ENCODE peak calls at places on chromosomes 12 and 14, in seven cellular contexts. C, R, G, B, U, L and O are unnamed samples.

GRCh38 chr12:131456301-131457027 is 254.4 kb upstream of the SFSWAP start:
- DNase-seq in C (no peak), R (no peak), G (no peak), B (no peak), U (no peak), L (no peak), O (no peak)

GRCh38 chr12:91327136-91327535 is 144.5 kb upstream of the DCN start:
- DNase-seq in C (no peak), R (no peak), G (no peak), B (no peak), U (no peak), L (no peak), O (no peak)

GRCh38 chr12:2195085-2195484 is 142.3 kb downstream of the CACNA1C start:
- DNase-seq in C (no peak), R (no peak), G (no peak), B (no peak), U (no peak), L (no peak), O (no peak)

GRCh38 chr12:52730383-52730782 is 27.1 kb upstream of the KRT77 start:
- DNase-seq in C (no peak), R (no peak), G (no peak), B (no peak), U (no peak), L (no peak), O (no peak)

GRCh38 chr12:6899837-6900519 is 4.6 kb upstream of the LRRC23 start:
- DNase-seq in C (no peak), R (no peak), G (no peak), B (peak), U (no peak), L (no peak), O (peak)

GRCh38 chr12:52151859-52152783 is 39.7 kb downstream of the KRT80 start:
- DNase-seq in C (peak), R (peak), G (peak), B (peak), U (peak), L (no peak), O (peak)

GRCh38 chr12:48828293-48828692 is 10.0 kb downstream of the CACNB3 start:
- DNase-seq in C (no peak), R (no peak), G (no peak), B (no peak), U (no peak), L (no peak), O (no peak)

GRCh38 chr12:74021937-74022336 is 515.7 kb upstream of the ATXN7L3B start:
- DNase-seq in C (peak), R (peak), G (no peak), B (peak), U (peak), L (no peak), O (peak)

GRCh38 chr14:26872510-26872909 is 274.7 kb upstream of the NOVA1 start:
- DNase-seq in C (no peak), R (no peak), G (no peak), B (peak), U (no peak), L (no peak), O (no peak)

GRCh38 chr14:54881235-54881760 is 21.3 kb downstream of the GCH1 start:
- DNase-seq in C (peak), R (no peak), G (no peak), B (peak), U (no peak), L (peak), O (peak)

GRCh38 chr12:38892090-38892786 is 13.2 kb downstream of the CPNE8 start:
- DNase-seq in C (no peak), R (peak), G (no peak), B (peak), U (no peak), L (no peak), O (peak)

GRCh38 chr12:104586325-104587048 is 129.7 kb downstream of the CHST11 start:
- DNase-seq in C (no peak), R (no peak), G (no peak), B (no peak), U (no peak), L (no peak), O (no peak)

GRCh38 chr12:104534857-104535248 is 78.1 kb downstream of the CHST11 start:
- DNase-seq in C (no peak), R (no peak), G (no peak), B (no peak), U (no peak), L (no peak), O (no peak)

GRCh38 chr14:32050839-32051238 is 26.3 kb upstream of the ARHGAP5 start:
- DNase-seq in C (no peak), R (no peak), G (no peak), B (no peak), U (no peak), L (no peak), O (no peak)

GRCh38 chr14:31927348-31927826 is 149.7 kb upstream of the ARHGAP5 start:
- DNase-seq in C (no peak), R (peak), G (no peak), B (peak), U (peak), L (no peak), O (no peak)

GRCh38 chr14:101809671-101810514 is 48.4 kb downstream of the PPP2R5C start:
- DNase-seq in C (peak), R (peak), G (peak), B (peak), U (peak), L (peak), O (peak)

GRCh38 chr14:92959189-92959531 is 36.2 kb downstream of the CHGA start:
- DNase-seq in C (no peak), R (no peak), G (no peak), B (no peak), U (no peak), L (no peak), O (no peak)

GRCh38 chr12:116735084-116735483 is 2.8 kb downstream of the SPRING1 start:
- DNase-seq in C (no peak), R (no peak), G (no peak), B (no peak), U (no peak), L (no peak), O (no peak)

GRCh38 chr12:116734156-116734768 is 3.6 kb downstream of the SPRING1 start:
- DNase-seq in C (no peak), R (no peak), G (no peak), B (no peak), U (peak), L (no peak), O (no peak)

GRCh38 chr12:116736962-116737773 is 701 bp downstream of the SPRING1 start:
- DNase-seq in C (no peak), R (peak), G (no peak), B (no peak), U (no peak), L (no peak), O (peak)

GRCh38 chr12:116737774-116738657 is at the start of the genes RNFT2 and SPRING1:
- DNase-seq in C (peak), R (peak), G (peak), B (peak), U (peak), L (peak), O (peak)

GRCh38 chr12:116735951-116736599 is 1.8 kb downstream of the SPRING1 start:
- DNase-seq in C (no peak), R (peak), G (no peak), B (no peak), U (peak), L (no peak), O (peak)
- H3K4me3 ChIP-seq in C (peak), R (peak), G (no peak), B (peak), U (peak), L (peak), O (peak)

DNA sequence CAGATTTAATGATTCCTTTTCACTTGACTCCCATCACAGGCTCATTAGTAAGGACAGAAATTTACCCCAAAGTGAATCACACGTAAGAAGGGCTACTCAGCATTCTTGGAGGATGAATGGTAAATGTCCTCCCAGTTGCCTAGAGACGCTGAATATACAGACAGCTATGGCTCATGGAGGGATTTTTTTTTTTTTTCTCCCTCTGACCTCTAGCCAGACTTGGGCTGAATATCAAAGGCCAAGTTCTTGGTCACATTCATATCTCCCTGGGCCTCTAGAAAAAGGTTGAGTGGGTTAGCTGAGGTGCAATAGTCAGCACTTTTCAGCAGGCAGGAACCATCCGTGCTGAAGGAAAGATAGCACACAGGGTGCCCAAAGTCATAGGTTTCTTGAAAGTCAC is 77.5 kb downstream of the PHLDA1 start:
- DNase-seq in C (no peak), R (peak), G (no peak), B (peak), U (peak), L (no peak), O (peak)
- H3K27ac ChIP-seq in C (no peak), R (peak), G (no peak), B (peak), U (peak), L (no peak), O (no peak)

GRCh38 chr14:91464615-91465205 is 45.4 kb downstream of the PPP4R3A start:
- DNase-seq in C (no peak), R (no peak), G (no peak), B (no peak), U (no peak), L (no peak), O (no peak)
- H3K4me3 ChIP-seq in C (no peak), R (no peak), G (no peak), B (no peak), U (no peak), L (no peak), O (no peak)

DNA sequence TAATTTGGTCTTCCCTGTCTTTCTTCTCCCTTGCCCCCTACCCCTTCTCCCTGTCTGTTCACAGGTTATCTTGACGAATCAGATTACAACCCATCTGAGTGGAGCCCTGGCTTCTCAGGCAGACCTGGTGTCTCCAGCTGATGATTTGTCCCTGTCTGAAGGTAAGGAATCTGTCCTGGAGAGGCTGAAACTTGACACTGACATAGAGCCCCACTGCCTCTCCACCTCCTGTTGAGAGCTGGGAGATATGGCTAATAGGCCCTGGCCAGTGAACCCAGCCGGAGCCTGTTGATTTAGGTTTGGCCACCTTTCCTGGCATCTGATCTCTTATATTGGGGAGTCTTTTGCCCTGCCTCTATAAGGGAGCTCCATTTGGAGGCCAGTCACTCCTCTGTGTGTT is 472.2 kb downstream of the RAD51B start:
- DNase-seq in C (no peak), R (no peak), G (no peak), B (no peak), U (peak), L (no peak), O (no peak)
- H3K27ac ChIP-seq in C (peak), R (peak), G (no peak), B (no peak), U (no peak), L (no peak), O (no peak)

DNA sequence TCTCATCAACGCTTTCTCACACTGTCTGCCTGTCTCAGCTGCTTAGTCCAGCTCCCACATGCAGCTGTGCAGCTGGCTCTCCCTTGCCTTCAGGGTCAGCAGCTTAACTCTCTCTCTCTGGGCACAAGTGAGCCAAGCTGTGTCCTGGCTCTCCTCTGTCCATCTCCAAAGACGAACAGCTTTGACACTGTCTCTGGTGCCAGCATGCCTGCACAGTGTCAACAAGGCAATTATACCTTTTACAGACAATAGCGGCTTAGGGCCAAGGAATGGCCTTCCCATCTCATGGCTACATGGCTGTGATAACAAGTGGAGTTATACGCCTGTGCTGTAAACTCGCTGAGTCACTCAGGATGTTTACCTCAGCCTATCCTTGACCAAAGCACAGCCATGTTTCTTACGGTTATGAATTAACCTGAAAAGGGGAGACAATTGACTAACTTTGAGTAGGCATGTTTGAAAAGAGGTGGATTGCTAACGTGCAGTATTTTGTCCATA is 38.4 kb upstream of the MANSC4 start:
- DNase-seq in C (no peak), R (no peak), G (no peak), B (no peak), U (peak), L (no peak), O (no peak)
- H3K4me3 ChIP-seq in C (no peak), R (no peak), G (no peak), B (no peak), U (no peak), L (no peak), O (no peak)

DNA sequence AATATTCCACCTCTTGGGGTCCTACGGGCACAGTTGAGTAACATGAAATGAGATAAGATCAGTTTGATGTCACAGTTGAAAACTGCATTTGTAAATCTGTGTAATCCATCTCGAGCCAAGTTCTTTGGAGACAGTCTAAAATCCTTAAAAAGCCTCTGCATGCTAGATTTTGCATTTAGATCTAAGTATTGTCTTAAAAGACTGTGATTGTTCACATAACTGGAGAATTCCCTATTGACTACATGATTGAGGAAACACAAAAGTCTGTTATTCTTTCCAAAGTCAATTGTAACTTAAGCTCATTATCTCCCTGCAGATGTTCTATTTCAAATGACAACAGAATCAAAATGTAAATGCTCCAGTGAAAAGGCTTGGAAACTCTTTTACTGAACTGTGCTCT is 77.8 kb downstream of the MYF5 start:
- DNase-seq in C (no peak), R (no peak), G (no peak), B (no peak), U (no peak), L (no peak), O (no peak)
- H3K27ac ChIP-seq in C (no peak), R (no peak), G (no peak), B (no peak), U (no peak), L (no peak), O (no peak)

DNA sequence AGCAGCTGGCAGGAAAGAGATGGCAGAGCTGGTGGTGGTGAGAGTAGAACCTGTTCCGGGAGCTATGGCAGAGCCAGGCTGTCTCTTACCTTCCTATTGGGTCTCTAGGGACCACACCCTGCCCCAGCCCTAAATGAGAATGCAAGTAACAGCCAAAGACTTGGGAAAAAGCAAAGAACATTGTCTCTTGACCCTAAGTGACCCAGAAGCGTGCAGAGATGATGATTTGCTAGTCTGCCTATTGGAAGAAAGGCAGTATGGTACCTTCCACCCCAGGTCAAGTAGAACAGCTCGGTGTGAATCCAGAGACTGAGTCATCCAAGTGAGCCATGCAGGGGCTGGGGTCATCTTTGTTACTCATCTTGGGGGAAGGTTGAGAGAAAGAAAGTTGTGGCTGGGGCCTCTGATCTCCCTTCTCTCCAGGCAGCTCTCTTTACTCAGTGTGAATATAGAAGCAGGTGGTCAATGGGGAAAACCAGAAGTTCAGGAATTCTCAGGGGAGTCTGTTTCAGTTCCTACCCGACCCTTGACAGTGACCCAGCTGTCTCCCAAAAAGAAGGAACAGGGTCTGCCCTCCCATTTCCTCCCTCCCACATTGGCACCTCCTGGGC is 1.7 kb downstream of the BLOC1S1 start:
- DNase-seq in C (no peak), R (no peak), G (no peak), B (peak), U (peak), L (no peak), O (peak)
- H3K4me3 ChIP-seq in C (peak), R (no peak), G (no peak), B (peak), U (peak), L (peak), O (no peak)

DNA sequence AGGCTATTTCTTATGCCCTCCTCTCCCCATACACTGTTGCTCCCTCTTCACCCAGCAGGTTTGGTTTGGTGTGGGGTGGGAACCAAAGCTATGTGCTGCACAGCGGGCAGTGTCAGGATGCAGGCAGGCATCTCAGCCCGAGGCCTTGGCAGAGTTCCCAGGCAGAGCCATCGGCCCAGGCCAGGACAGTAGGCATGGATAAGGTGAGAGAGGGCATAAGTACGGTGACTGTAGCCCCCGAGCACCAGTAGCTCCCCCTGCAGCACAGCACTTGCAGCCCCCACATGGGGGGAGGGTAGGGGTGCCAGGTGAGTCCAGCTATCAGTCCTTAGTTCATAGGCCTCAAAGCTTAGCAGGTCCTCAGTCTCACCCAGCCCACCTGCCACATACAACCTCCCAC is 7.2 kb downstream of the KLHL33 start:
- DNase-seq in C (no peak), R (no peak), G (no peak), B (no peak), U (peak), L (no peak), O (no peak)
- H3K27ac ChIP-seq in C (peak), R (no peak), G (no peak), B (no peak), U (no peak), L (no peak), O (no peak)